ENCODE peak calls at places on chromosomes 3 and 15, in four cellular contexts. One of them, this sample, is unnamed.

GRCh38 chr3:54755746-54756145 is 172.1 kb downstream of the LRTM1 start:
- DNase-seq in cardiac fibroblast: no peak
- DNase-seq in fibroblast of lung: peak
- DNase-seq in HCT116: no peak
- DNase-seq in this sample: peak

GRCh38 chr15:69119016-69119415 is 41.4 kb upstream of the GLCE start:
- DNase-seq in cardiac fibroblast: peak
- DNase-seq in HCT116: no peak
- DNase-seq in fibroblast of lung: no peak
- DNase-seq in this sample: no peak

GRCh38 chr3:107408513-107408912 is 31.3 kb downstream of the CCDC54 start:
- DNase-seq in cardiac fibroblast: no peak
- DNase-seq in fibroblast of lung: no peak
- DNase-seq in HCT116: no peak
- DNase-seq in this sample: no peak

GRCh38 chr3:123464211-123464610 is 15.3 kb upstream of the ADCY5 start:
- DNase-seq in fibroblast of lung: no peak
- DNase-seq in HCT116: no peak
- DNase-seq in cardiac fibroblast: no peak
- DNase-seq in this sample: peak

GRCh38 chr3:13470894-13471574 is 9.1 kb upstream of the HDAC11 start:
- DNase-seq in fibroblast of lung: no peak
- DNase-seq in cardiac fibroblast: no peak
- DNase-seq in HCT116: no peak
- DNase-seq in this sample: no peak

GRCh38 chr3:161567962-161568361 is 71.4 kb downstream of the OTOL1 start:
- DNase-seq in HCT116: no peak
- DNase-seq in cardiac fibroblast: no peak
- DNase-seq in fibroblast of lung: peak
- DNase-seq in this sample: peak

GRCh38 chr3:5122741-5123706 is 932 bp downstream of the ARL8B start:
- DNase-seq in cardiac fibroblast: peak
- DNase-seq in fibroblast of lung: peak
- DNase-seq in HCT116: no peak
- DNase-seq in this sample: peak

GRCh38 chr3:147572970-147573340 is 163.8 kb downstream of the ZIC1 start:
- DNase-seq in cardiac fibroblast: no peak
- DNase-seq in fibroblast of lung: no peak
- DNase-seq in HCT116: no peak
- DNase-seq in this sample: no peak

GRCh38 chr3:186502942-186503712 is 41.1 kb downstream of the CRYGS start:
- DNase-seq in cardiac fibroblast: no peak
- DNase-seq in HCT116: no peak
- DNase-seq in fibroblast of lung: no peak
- DNase-seq in this sample: no peak

GRCh38 chr3:84958495-84959469 is at the start of gene CADM2:
- DNase-seq in fibroblast of lung: peak
- DNase-seq in HCT116: no peak
- DNase-seq in cardiac fibroblast: peak
- DNase-seq in this sample: peak

GRCh38 chr15:31339558-31339895 is 12.9 kb downstream of the KLF13 start:
- DNase-seq in fibroblast of lung: no peak
- DNase-seq in HCT116: no peak
- DNase-seq in cardiac fibroblast: no peak
- DNase-seq in this sample: no peak

GRCh38 chr15:31336943-31337295 is 10.3 kb downstream of the KLF13 start:
- DNase-seq in cardiac fibroblast: no peak
- DNase-seq in HCT116: no peak
- DNase-seq in fibroblast of lung: no peak
- DNase-seq in this sample: no peak

GRCh38 chr15:31338879-31339557 is 12.4 kb downstream of the KLF13 start:
- DNase-seq in cardiac fibroblast: peak
- DNase-seq in fibroblast of lung: peak
- DNase-seq in HCT116: no peak
- DNase-seq in this sample: peak

GRCh38 chr15:31337352-31338031 is 10.9 kb downstream of the KLF13 start:
- DNase-seq in HCT116: no peak
- DNase-seq in fibroblast of lung: no peak
- DNase-seq in cardiac fibroblast: no peak
- DNase-seq in this sample: no peak

DNA sequence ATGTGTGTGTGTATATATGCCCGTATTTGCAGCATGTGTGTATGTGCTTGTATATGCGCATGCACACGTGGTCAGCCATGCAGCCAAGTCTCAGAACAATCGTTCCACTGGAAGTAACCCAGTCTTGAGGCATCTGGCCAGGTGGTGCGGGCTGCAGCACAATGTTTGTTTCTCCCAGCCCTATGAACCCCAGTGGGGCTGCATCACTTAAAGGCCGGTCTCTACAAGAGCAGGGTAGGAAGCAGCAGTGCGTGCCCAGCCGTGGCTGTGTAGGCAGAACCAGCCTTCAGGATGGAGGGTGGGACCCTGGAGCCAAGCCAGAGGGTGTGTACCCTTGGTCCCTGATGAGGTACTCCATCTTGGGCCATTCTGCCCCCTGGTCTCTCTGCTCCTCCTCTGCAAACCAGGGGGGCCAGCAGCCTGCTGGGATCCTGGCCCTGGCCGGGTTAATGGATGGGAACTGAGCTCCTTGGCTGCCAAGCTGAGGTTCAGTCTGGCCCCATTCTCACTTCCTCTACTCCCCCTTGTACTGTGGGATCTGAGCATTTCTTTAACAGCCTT is 11.8 kb downstream of the KLF13 start:
- DNase-seq in fibroblast of lung: peak
- DNase-seq in HCT116: no peak
- DNase-seq in cardiac fibroblast: peak
- DNase-seq in this sample: no peak
- H3K4me3 ChIP-seq in fibroblast of lung: no peak
- H3K4me3 ChIP-seq in HCT116: no peak
- H3K4me3 ChIP-seq in cardiac fibroblast: no peak
- H3K4me3 ChIP-seq in this sample: no peak

GRCh38 chr15:41558400-41559238 is at the start of gene TYRO3:
- DNase-seq in cardiac fibroblast: peak
- DNase-seq in fibroblast of lung: peak
- DNase-seq in HCT116: no peak
- DNase-seq in this sample: peak
- TF ChIP-seq CTCF in cardiac fibroblast: no peak
- TF ChIP-seq CTCF in fibroblast of lung: peak
- TF ChIP-seq CTCF in HCT116: no peak
- TF ChIP-seq CTCF in this sample: no peak

GRCh38 chr3:143412084-143412483 is 292.5 kb downstream of the CHST2 start:
- DNase-seq in HCT116: no peak
- DNase-seq in cardiac fibroblast: no peak
- DNase-seq in fibroblast of lung: no peak
- DNase-seq in this sample: no peak
- H3K4me3 ChIP-seq in HCT116: no peak
- H3K4me3 ChIP-seq in cardiac fibroblast: no peak
- H3K4me3 ChIP-seq in fibroblast of lung: no peak
- H3K4me3 ChIP-seq in this sample: no peak

GRCh38 chr3:56917740-56918568 is 116.2 kb upstream of the ARHGEF3 start:
- DNase-seq in HCT116: no peak
- DNase-seq in cardiac fibroblast: no peak
- DNase-seq in fibroblast of lung: no peak
- DNase-seq in this sample: no peak

GRCh38 chr3:56919797-56920195 is 118.0 kb upstream of the ARHGEF3 start:
- DNase-seq in fibroblast of lung: no peak
- DNase-seq in HCT116: no peak
- DNase-seq in cardiac fibroblast: no peak
- DNase-seq in this sample: no peak

GRCh38 chr3:56917337-56917697 is 115.6 kb upstream of the ARHGEF3 start:
- DNase-seq in cardiac fibroblast: no peak
- DNase-seq in fibroblast of lung: no peak
- DNase-seq in HCT116: no peak
- DNase-seq in this sample: no peak

GRCh38 chr3:56916697-56917336 is 115.1 kb upstream of the ARHGEF3 start:
- DNase-seq in fibroblast of lung: no peak
- DNase-seq in cardiac fibroblast: no peak
- DNase-seq in HCT116: no peak
- DNase-seq in this sample: no peak

DNA sequence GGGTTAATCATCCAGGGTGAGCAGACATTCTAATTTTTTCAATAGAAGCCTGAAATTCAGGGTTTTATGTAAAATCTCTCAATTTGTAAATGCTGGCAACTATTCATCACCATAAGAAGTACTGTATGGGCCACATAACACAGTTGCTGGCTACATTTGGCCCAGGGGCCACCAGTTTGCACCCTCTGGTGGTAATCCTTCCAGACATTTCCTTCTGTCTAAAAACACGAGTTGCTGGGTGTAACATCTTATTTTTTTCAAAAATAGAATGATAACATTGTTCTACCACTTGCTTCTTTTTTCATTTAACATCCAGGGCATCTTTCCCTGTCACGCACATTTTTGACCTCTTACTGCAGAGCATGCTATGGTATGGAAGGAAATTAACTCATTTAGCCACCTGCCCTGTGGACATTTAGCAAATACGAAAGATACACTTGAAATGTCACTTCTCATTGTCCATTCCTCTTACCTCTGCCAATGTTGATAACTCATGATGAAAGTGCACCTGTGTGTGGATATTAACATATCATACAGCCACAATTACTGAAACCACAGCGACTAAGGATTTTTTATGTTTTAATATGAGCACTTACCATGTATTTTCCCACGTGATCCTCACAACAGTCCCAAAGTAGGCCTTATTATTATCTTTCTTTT is 117.5 kb upstream of the ARHGEF3 start:
- DNase-seq in HCT116: no peak
- DNase-seq in cardiac fibroblast: no peak
- DNase-seq in fibroblast of lung: no peak
- DNase-seq in this sample: no peak
- TF ChIP-seq CTCF in HCT116: no peak
- TF ChIP-seq CTCF in cardiac fibroblast: no peak
- TF ChIP-seq CTCF in fibroblast of lung: no peak
- TF ChIP-seq CTCF in this sample: no peak

GRCh38 chr3:134795776-134796312 is 784 bp downstream of the EPHB1 start:
- DNase-seq in cardiac fibroblast: peak
- DNase-seq in HCT116: no peak
- DNase-seq in fibroblast of lung: peak
- DNase-seq in this sample: peak

GRCh38 chr3:134797816-134798451 is 2.9 kb downstream of the EPHB1 start:
- DNase-seq in fibroblast of lung: no peak
- DNase-seq in HCT116: no peak
- DNase-seq in cardiac fibroblast: no peak
- DNase-seq in this sample: no peak

GRCh38 chr3:134798681-134799311 is 3.7 kb downstream of the EPHB1 start:
- DNase-seq in cardiac fibroblast: no peak
- DNase-seq in fibroblast of lung: no peak
- DNase-seq in HCT116: no peak
- DNase-seq in this sample: no peak

GRCh38 chr3:134796313-134797079 is 1.4 kb downstream of the EPHB1 start:
- DNase-seq in HCT116: no peak
- DNase-seq in fibroblast of lung: peak
- DNase-seq in cardiac fibroblast: peak
- DNase-seq in this sample: peak

GRCh38 chr3:134797080-134797801 is 2.2 kb downstream of the EPHB1 start:
- DNase-seq in cardiac fibroblast: no peak
- DNase-seq in fibroblast of lung: no peak
- DNase-seq in HCT116: no peak
- DNase-seq in this sample: no peak
- H3K4me3 ChIP-seq in cardiac fibroblast: no peak
- H3K4me3 ChIP-seq in fibroblast of lung: peak
- H3K4me3 ChIP-seq in HCT116: no peak
- H3K4me3 ChIP-seq in this sample: no peak

GRCh38 chr3:181300033-181300432 is 310.5 kb upstream of the DNAJC19 start:
- DNase-seq in HCT116: no peak
- DNase-seq in fibroblast of lung: no peak
- DNase-seq in cardiac fibroblast: no peak
- DNase-seq in this sample: no peak
- TF ChIP-seq CTCF in HCT116: no peak
- TF ChIP-seq CTCF in fibroblast of lung: no peak
- TF ChIP-seq CTCF in cardiac fibroblast: no peak
- TF ChIP-seq CTCF in this sample: no peak